ENCODE peak calls at places on chromosomes 1 and 21, in five cellular contexts. Q is MM.1S, W is GM12878, D is PC-3, A is neuronal stem cell. F is an unnamed sample.

GRCh38 chr1:215543191-215543606 is 23.9 kb upstream of the KCTD3 start:
- DNase-seq in Q (peak), W (peak), D (peak), A (no peak), F (no peak)

GRCh38 chr1:49052102-49052501 is 275.4 kb upstream of the BEND5 start:
- DNase-seq in Q (no peak), W (no peak), D (no peak), A (no peak), F (no peak)

GRCh38 chr1:183870351-183871077 is 65.6 kb downstream of the RGL1 start:
- DNase-seq in Q (no peak), W (no peak), D (peak), A (no peak), F (no peak)

GRCh38 chr1:105565006-105565405 is 1491.5 kb upstream of the PRMT6 start:
- DNase-seq in Q (no peak), W (no peak), D (no peak), A (no peak), F (no peak)

GRCh38 chr1:207014728-207015127 is 17.8 kb downstream of the C1orf116 start:
- DNase-seq in Q (no peak), W (no peak), D (peak), A (no peak), F (no peak)

GRCh38 chr1:191643060-191643459 is 515.2 kb upstream of the RGS18 start:
- DNase-seq in Q (no peak), W (no peak), D (no peak), A (no peak), F (no peak)

GRCh38 chr21:34078915-34079314 is 5.5 kb downstream of the MRPS6 start:
- DNase-seq in Q (no peak), W (no peak), D (peak), A (no peak), F (no peak)

GRCh38 chr21:45724994-45725843 is 81.7 kb downstream of the PCBP3 start:
- DNase-seq in Q (no peak), W (no peak), D (no peak), A (no peak), F (no peak)

GRCh38 chr1:89523597-89524368 is 846 bp upstream of the LRRC8B start:
- DNase-seq in Q (peak), W (no peak), D (peak), A (peak), F (peak)

GRCh38 chr1:119714583-119714982 is 2.8 kb downstream of the PHGDH start:
- DNase-seq in Q (no peak), W (no peak), D (no peak), A (no peak), F (no peak)

GRCh38 chr1:24263746-24264145 is 55.4 kb upstream of the GRHL3 start:
- DNase-seq in Q (no peak), W (no peak), D (no peak), A (no peak), F (no peak)

GRCh38 chr1:154999651-155000474 is 2.7 kb upstream of the ZBTB7B start:
- DNase-seq in Q (peak), W (no peak), D (peak), A (no peak), F (peak)

GRCh38 chr1:155175281-155175926 is 1.8 kb downstream of the TRIM46 start:
- DNase-seq in Q (no peak), W (no peak), D (no peak), A (no peak), F (no peak)

GRCh38 chr21:45419162-45419561 is 14.2 kb downstream of the COL18A1 start:
- DNase-seq in Q (no peak), W (no peak), D (no peak), A (no peak), F (no peak)

GRCh38 chr1:16153999-16154673 is 1.7 kb downstream of the EPHA2 start:
- DNase-seq in Q (no peak), W (no peak), D (no peak), A (no peak), F (peak)

GRCh38 chr1:16153110-16153998 is 2.5 kb downstream of the EPHA2 start:
- DNase-seq in Q (no peak), W (no peak), D (no peak), A (no peak), F (peak)

GRCh38 chr1:16151985-16152384 is 3.9 kb downstream of the EPHA2 start:
- DNase-seq in Q (no peak), W (no peak), D (no peak), A (no peak), F (no peak)

GRCh38 chr1:16151200-16151708 is 4.6 kb downstream of the EPHA2 start:
- DNase-seq in Q (no peak), W (no peak), D (no peak), A (no peak), F (peak)

GRCh38 chr1:16152521-16153087 is 3.3 kb downstream of the EPHA2 start:
- DNase-seq in Q (no peak), W (no peak), D (no peak), A (no peak), F (peak)
- H3K9ac ChIP-seq in Q (no peak), W (no peak), D (peak), A (no peak), F (peak)

GRCh38 chr1:91883470-91883869 is 2.5 kb downstream of the TGFBR3 start:
- DNase-seq in Q (peak), W (no peak), D (peak), A (no peak), F (no peak)

GRCh38 chr1:91884459-91885290 is 1.3 kb downstream of the TGFBR3 start:
- DNase-seq in Q (no peak), W (no peak), D (peak), A (peak), F (peak)

GRCh38 chr1:91885331-91885715 is 628 bp downstream of the TGFBR3 start:
- DNase-seq in Q (peak), W (no peak), D (peak), A (no peak), F (peak)

GRCh38 chr1:91889717-91890459 is 3.9 kb upstream of the TGFBR3 start:
- DNase-seq in Q (no peak), W (no peak), D (peak), A (no peak), F (no peak)

GRCh38 chr1:91885716-91886506 is at the start of gene TGFBR3:
- DNase-seq in Q (peak), W (no peak), D (peak), A (peak), F (peak)
- H3K9ac ChIP-seq in Q (peak), W (peak), D (peak), A (peak), F (no peak)

GRCh38 chr1:27560271-27561125 is 43.4 kb downstream of the AHDC1 start:
- DNase-seq in Q (no peak), W (no peak), D (no peak), A (no peak), F (peak)
- H3K9ac ChIP-seq in Q (no peak), W (no peak), D (no peak), A (peak), F (no peak)

GRCh38 chr1:30912913-30913652 is 4.5 kb upstream of the SDC3 start:
- DNase-seq in Q (no peak), W (no peak), D (no peak), A (no peak), F (no peak)

GRCh38 chr1:30915491-30916230 is 7.1 kb upstream of the SDC3 start:
- DNase-seq in Q (no peak), W (no peak), D (no peak), A (no peak), F (peak)

GRCh38 chr1:30916296-30916695 is 7.7 kb upstream of the SDC3 start:
- DNase-seq in Q (no peak), W (no peak), D (no peak), A (no peak), F (no peak)

GRCh38 chr1:30914587-30914922 is 6.0 kb upstream of the SDC3 start:
- DNase-seq in Q (no peak), W (no peak), D (no peak), A (no peak), F (no peak)

DNA sequence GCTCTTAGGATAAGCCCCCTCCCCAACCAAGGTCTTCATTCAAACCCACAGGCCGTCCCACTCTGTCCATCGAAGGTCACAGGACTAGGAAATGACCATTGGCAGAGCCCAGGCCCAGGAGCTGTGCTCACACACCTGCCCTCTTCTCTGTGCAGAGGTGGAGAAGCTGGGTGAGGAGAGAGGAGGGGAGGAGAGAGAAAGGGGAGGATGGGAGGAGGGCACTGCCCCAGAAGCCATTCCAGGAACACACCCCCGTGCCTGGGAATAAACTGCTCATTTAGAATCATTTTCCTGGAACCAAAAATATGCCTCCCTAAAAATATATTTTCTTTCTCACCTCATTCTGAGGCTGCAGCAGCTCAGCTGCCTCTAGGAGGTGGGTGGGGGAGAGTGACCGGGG is 6.4 kb upstream of the SDC3 start:
- DNase-seq in Q (no peak), W (no peak), D (no peak), A (no peak), F (no peak)
- H3K9ac ChIP-seq in Q (no peak), W (no peak), D (no peak), A (no peak), F (no peak)

GRCh38 chr1:22326372-22326915 is 125.2 kb upstream of the ZBTB40 start:
- DNase-seq in Q (no peak), W (no peak), D (no peak), A (no peak), F (no peak)
- H3K9ac ChIP-seq in Q (no peak), W (no peak), D (no peak), A (peak), F (no peak)

F was measured in neural progenitor cell.